ENCODE peak calls at places on chromosome 10, in five cellular contexts. One of them, this sample, is unnamed. For H3K4me1, the result is how much of the 10 kb centered on the place peaks cover.

GRCh38 chr10:105691811-105692210 is 1050.7 kb downstream of the SORCS3 start:
- DNase-seq in GM23248: no peak
- DNase-seq in ovary: no peak
- DNase-seq in heart right ventricle: no peak
- DNase-seq in gastrocnemius medialis: no peak
- DNase-seq in this sample: no peak

GRCh38 chr10:100209303-100209702 is 20.1 kb downstream of the CHUK start:
- DNase-seq in gastrocnemius medialis: no peak
- DNase-seq in ovary: no peak
- DNase-seq in heart right ventricle: no peak
- DNase-seq in GM23248: peak
- DNase-seq in this sample: no peak

GRCh38 chr10:35792301-35792700 is 150.2 kb upstream of the FZD8 start:
- DNase-seq in GM23248: no peak
- DNase-seq in heart right ventricle: no peak
- DNase-seq in ovary: no peak
- DNase-seq in gastrocnemius medialis: no peak
- DNase-seq in this sample: no peak

GRCh38 chr10:89242840-89243586 is 8.6 kb downstream of the LIPA start:
- DNase-seq in ovary: no peak
- DNase-seq in gastrocnemius medialis: no peak
- DNase-seq in heart right ventricle: no peak
- DNase-seq in GM23248: no peak
- DNase-seq in this sample: no peak

GRCh38 chr10:131044379-131044778 is 267.1 kb downstream of the TCERG1L start:
- DNase-seq in heart right ventricle: no peak
- DNase-seq in ovary: no peak
- DNase-seq in gastrocnemius medialis: no peak
- DNase-seq in GM23248: no peak
- DNase-seq in this sample: no peak

GRCh38 chr10:121313119-121313858 is 285.0 kb downstream of the FGFR2 start:
- DNase-seq in GM23248: no peak
- DNase-seq in heart right ventricle: no peak
- DNase-seq in ovary: peak
- DNase-seq in gastrocnemius medialis: no peak
- DNase-seq in this sample: no peak

GRCh38 chr10:80195046-80195574 is 10.2 kb downstream of the ANXA11 start:
- DNase-seq in heart right ventricle: no peak
- DNase-seq in gastrocnemius medialis: no peak
- DNase-seq in GM23248: no peak
- DNase-seq in ovary: no peak
- DNase-seq in this sample: no peak

GRCh38 chr10:80313523-80313922 is 24.1 kb upstream of the MAT1A start:
- DNase-seq in ovary: no peak
- DNase-seq in GM23248: no peak
- DNase-seq in gastrocnemius medialis: no peak
- DNase-seq in heart right ventricle: no peak
- DNase-seq in this sample: no peak

GRCh38 chr10:25682203-25682950 is 251.7 kb upstream of the MYO3A start:
- DNase-seq in gastrocnemius medialis: no peak
- DNase-seq in heart right ventricle: peak
- DNase-seq in GM23248: peak
- DNase-seq in ovary: no peak
- DNase-seq in this sample: no peak

GRCh38 chr10:88270871-88271713 is 312.0 kb downstream of the RNLS start:
- DNase-seq in GM23248: peak
- DNase-seq in heart right ventricle: no peak
- DNase-seq in gastrocnemius medialis: no peak
- DNase-seq in ovary: no peak
- DNase-seq in this sample: no peak

GRCh38 chr10:10208156-10208555 is 809.5 kb upstream of the CELF2 start:
- DNase-seq in GM23248: no peak
- DNase-seq in ovary: no peak
- DNase-seq in heart right ventricle: no peak
- DNase-seq in gastrocnemius medialis: no peak
- DNase-seq in this sample: no peak

GRCh38 chr10:70551491-70551890 is 51.0 kb downstream of the PRF1 start:
- DNase-seq in heart right ventricle: no peak
- DNase-seq in gastrocnemius medialis: no peak
- DNase-seq in GM23248: no peak
- DNase-seq in ovary: no peak
- DNase-seq in this sample: no peak

GRCh38 chr10:63133787-63134557 is 844 bp downstream of the NRBF2 start:
- DNase-seq in ovary: no peak
- DNase-seq in heart right ventricle: no peak
- DNase-seq in GM23248: peak
- DNase-seq in gastrocnemius medialis: peak
- DNase-seq in this sample: no peak

GRCh38 chr10:130099344-130099743 is 11.3 kb downstream of the C10orf143 start:
- DNase-seq in heart right ventricle: no peak
- DNase-seq in gastrocnemius medialis: no peak
- DNase-seq in ovary: no peak
- DNase-seq in GM23248: no peak
- DNase-seq in this sample: no peak

GRCh38 chr10:102484021-102484420 is 18.5 kb downstream of the ACTR1A start:
- DNase-seq in GM23248: no peak
- DNase-seq in ovary: no peak
- DNase-seq in gastrocnemius medialis: no peak
- DNase-seq in heart right ventricle: no peak
- DNase-seq in this sample: no peak

GRCh38 chr10:67763499-67764011 is 67.6 kb upstream of the CTNNA3 start:
- DNase-seq in gastrocnemius medialis: peak
- DNase-seq in heart right ventricle: peak
- DNase-seq in ovary: peak
- DNase-seq in GM23248: peak
- DNase-seq in this sample: peak

GRCh38 chr10:50316695-50317648 is 65.7 kb upstream of the ASAH2 start:
- DNase-seq in GM23248: peak
- DNase-seq in heart right ventricle: no peak
- DNase-seq in ovary: no peak
- DNase-seq in gastrocnemius medialis: no peak
- DNase-seq in this sample: no peak

GRCh38 chr10:86955501-86956194 is 1.8 kb downstream of the MMRN2 start:
- DNase-seq in gastrocnemius medialis: no peak
- DNase-seq in GM23248: no peak
- DNase-seq in heart right ventricle: peak
- DNase-seq in ovary: peak
- DNase-seq in this sample: no peak

GRCh38 chr10:73647211-73647874 is 6.1 kb upstream of the MYOZ1 start:
- DNase-seq in GM23248: peak
- DNase-seq in heart right ventricle: no peak
- DNase-seq in gastrocnemius medialis: no peak
- DNase-seq in ovary: peak
- DNase-seq in this sample: peak

GRCh38 chr10:131310904-131311660 is 439 bp downstream of the TCERG1L start:
- DNase-seq in heart right ventricle: no peak
- DNase-seq in gastrocnemius medialis: no peak
- DNase-seq in GM23248: peak
- DNase-seq in ovary: peak
- DNase-seq in this sample: no peak

GRCh38 chr10:43203491-43204393 is 63.1 kb downstream of the RASGEF1A start:
- DNase-seq in heart right ventricle: no peak
- DNase-seq in ovary: peak
- DNase-seq in gastrocnemius medialis: no peak
- DNase-seq in GM23248: no peak
- DNase-seq in this sample: no peak

GRCh38 chr10:48215148-48215982 is 59.1 kb downstream of the FRMPD2 start:
- DNase-seq in ovary: no peak
- DNase-seq in GM23248: peak
- DNase-seq in heart right ventricle: no peak
- DNase-seq in gastrocnemius medialis: no peak
- DNase-seq in this sample: peak

GRCh38 chr10:19701427-19702052 is 114.7 kb upstream of the PLXDC2 start:
- DNase-seq in ovary: no peak
- DNase-seq in GM23248: no peak
- DNase-seq in heart right ventricle: no peak
- DNase-seq in gastrocnemius medialis: no peak
- DNase-seq in this sample: no peak

GRCh38 chr10:683448-684071 is 5.9 kb downstream of the DIP2C start:
- DNase-seq in GM23248: peak
- DNase-seq in ovary: no peak
- DNase-seq in heart right ventricle: no peak
- DNase-seq in gastrocnemius medialis: peak
- DNase-seq in this sample: no peak

GRCh38 chr10:46516660-46517416 is 39.6 kb downstream of the GPRIN2 start:
- DNase-seq in heart right ventricle: no peak
- DNase-seq in GM23248: peak
- DNase-seq in ovary: peak
- DNase-seq in gastrocnemius medialis: no peak
- DNase-seq in this sample: no peak

GRCh38 chr10:29522038-29522855 is 112.5 kb downstream of the SVIL start:
- DNase-seq in GM23248: no peak
- DNase-seq in ovary: peak
- DNase-seq in heart right ventricle: no peak
- DNase-seq in gastrocnemius medialis: no peak
- DNase-seq in this sample: no peak
- H3K4me3 ChIP-seq in GM23248: no peak
- H3K4me3 ChIP-seq in ovary: no peak
- H3K4me3 ChIP-seq in heart right ventricle: no peak
- H3K4me3 ChIP-seq in gastrocnemius medialis: no peak
- H3K4me3 ChIP-seq in this sample: no peak

DNA sequence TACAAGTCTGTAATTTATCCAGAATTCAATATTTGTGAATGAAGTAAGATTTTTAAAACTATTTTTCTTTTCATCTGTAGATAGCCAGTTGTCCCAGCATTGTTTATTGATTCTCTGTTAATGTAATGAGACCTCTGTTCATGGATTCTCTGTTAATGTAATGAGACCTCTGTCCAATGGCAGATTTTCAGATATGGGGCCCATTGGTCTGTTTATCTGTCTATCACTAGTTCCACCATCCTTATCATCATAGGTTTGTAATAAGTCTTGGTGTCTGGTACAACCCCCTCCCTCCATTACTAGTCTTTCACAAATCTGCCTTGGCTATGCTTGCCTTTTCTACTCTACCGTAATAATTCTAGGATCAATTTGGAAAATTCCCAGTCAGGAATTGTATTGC is 276.6 kb downstream of the ARHGAP12 start:
- DNase-seq in GM23248: no peak
- DNase-seq in heart right ventricle: no peak
- DNase-seq in ovary: no peak
- DNase-seq in gastrocnemius medialis: no peak
- DNase-seq in this sample: no peak
- H3K4me1 ChIP-seq in GM23248: under half
- H3K4me1 ChIP-seq in heart right ventricle: under half
- H3K4me1 ChIP-seq in ovary: under half
- H3K4me1 ChIP-seq in gastrocnemius medialis: under half
- H3K4me1 ChIP-seq in this sample: under half

DNA sequence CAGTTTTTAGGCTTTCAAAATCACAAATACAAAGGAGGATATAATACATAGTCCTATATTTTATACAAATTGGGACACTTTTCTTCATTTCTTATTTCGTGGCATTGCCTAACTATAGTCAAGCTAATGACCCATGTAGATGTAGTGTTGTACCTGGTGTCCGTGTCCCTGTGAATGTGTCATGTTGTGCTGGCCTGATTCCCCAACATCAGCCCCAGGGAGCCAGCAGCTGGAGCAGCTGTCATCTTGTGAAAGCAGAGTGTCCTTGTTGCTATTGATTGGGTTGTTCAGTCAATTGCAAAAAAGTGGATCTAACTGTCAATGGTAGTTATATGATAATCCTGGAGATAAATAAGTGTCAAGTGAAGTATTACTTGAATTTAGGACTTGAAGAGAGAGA is 86.3 kb downstream of the KAT6B start:
- DNase-seq in ovary: no peak
- DNase-seq in gastrocnemius medialis: no peak
- DNase-seq in GM23248: no peak
- DNase-seq in heart right ventricle: no peak
- DNase-seq in this sample: no peak
- H3K27ac ChIP-seq in ovary: no peak
- H3K27ac ChIP-seq in gastrocnemius medialis: no peak
- H3K27ac ChIP-seq in GM23248: no peak
- H3K27ac ChIP-seq in heart right ventricle: no peak
- H3K27ac ChIP-seq in this sample: no peak

GRCh38 chr10:98062424-98062823 is 32.0 kb upstream of the CRTAC1 start:
- DNase-seq in gastrocnemius medialis: no peak
- DNase-seq in heart right ventricle: no peak
- DNase-seq in GM23248: no peak
- DNase-seq in ovary: no peak
- DNase-seq in this sample: no peak
- H3K4me3 ChIP-seq in gastrocnemius medialis: no peak
- H3K4me3 ChIP-seq in heart right ventricle: no peak
- H3K4me3 ChIP-seq in GM23248: no peak
- H3K4me3 ChIP-seq in ovary: no peak
- H3K4me3 ChIP-seq in this sample: no peak

GRCh38 chr10:3397231-3397630 is 224.6 kb upstream of the PITRM1 start:
- DNase-seq in ovary: no peak
- DNase-seq in gastrocnemius medialis: no peak
- DNase-seq in GM23248: peak
- DNase-seq in heart right ventricle: no peak
- DNase-seq in this sample: no peak
- H3K4me1 ChIP-seq in ovary: under half
- H3K4me1 ChIP-seq in gastrocnemius medialis: under half
- H3K4me1 ChIP-seq in GM23248: under half
- H3K4me1 ChIP-seq in heart right ventricle: under half
- H3K4me1 ChIP-seq in this sample: under half

GRCh38 chr10:133529576-133529946 is 2.4 kb downstream of the CYP2E1 start:
- DNase-seq in gastrocnemius medialis: no peak
- DNase-seq in GM23248: no peak
- DNase-seq in heart right ventricle: no peak
- DNase-seq in ovary: no peak
- DNase-seq in this sample: no peak

GRCh38 chr10:133532871-133533270 is 5.7 kb downstream of the CYP2E1 start:
- DNase-seq in ovary: no peak
- DNase-seq in heart right ventricle: no peak
- DNase-seq in GM23248: no peak
- DNase-seq in gastrocnemius medialis: no peak
- DNase-seq in this sample: no peak

GRCh38 chr10:133528845-133529575 is 1.8 kb downstream of the CYP2E1 start:
- DNase-seq in heart right ventricle: no peak
- DNase-seq in GM23248: peak
- DNase-seq in gastrocnemius medialis: no peak
- DNase-seq in ovary: peak
- DNase-seq in this sample: no peak

GRCh38 chr10:133528296-133528844 is 1.2 kb downstream of the CYP2E1 start:
- DNase-seq in gastrocnemius medialis: no peak
- DNase-seq in GM23248: peak
- DNase-seq in heart right ventricle: no peak
- DNase-seq in ovary: no peak
- DNase-seq in this sample: no peak

DNA sequence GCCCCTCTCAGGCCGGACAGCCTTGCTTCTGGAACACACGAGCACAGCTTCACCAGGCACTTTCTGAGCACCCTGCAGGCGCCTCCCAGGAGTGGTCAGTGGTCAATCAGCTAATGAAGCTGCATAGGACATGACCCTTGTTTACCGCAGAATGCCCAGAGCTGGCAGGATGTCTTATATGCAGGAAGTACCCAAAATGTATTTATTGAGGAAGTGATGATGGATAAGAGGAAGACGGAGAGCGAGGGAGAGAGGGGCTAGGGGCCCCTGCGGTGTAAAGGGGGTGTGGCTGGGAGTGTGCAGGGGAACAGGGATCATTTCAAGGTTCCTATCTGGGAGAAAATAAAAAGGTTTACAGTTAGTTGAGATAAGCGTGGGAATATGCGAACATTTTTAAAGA is 3.3 kb downstream of the CYP2E1 start:
- DNase-seq in ovary: no peak
- DNase-seq in heart right ventricle: no peak
- DNase-seq in GM23248: no peak
- DNase-seq in gastrocnemius medialis: no peak
- DNase-seq in this sample: no peak
- H3K27ac ChIP-seq in ovary: no peak
- H3K27ac ChIP-seq in heart right ventricle: no peak
- H3K27ac ChIP-seq in GM23248: no peak
- H3K27ac ChIP-seq in gastrocnemius medialis: no peak
- H3K27ac ChIP-seq in this sample: no peak

GRCh38 chr10:11528286-11528685 is 83.2 kb downstream of the USP6NL start:
- DNase-seq in heart right ventricle: no peak
- DNase-seq in gastrocnemius medialis: no peak
- DNase-seq in ovary: no peak
- DNase-seq in GM23248: no peak
- DNase-seq in this sample: no peak
- H3K4me3 ChIP-seq in heart right ventricle: no peak
- H3K4me3 ChIP-seq in gastrocnemius medialis: no peak
- H3K4me3 ChIP-seq in ovary: no peak
- H3K4me3 ChIP-seq in GM23248: no peak
- H3K4me3 ChIP-seq in this sample: no peak

This sample was measured in lung.